ENCODE peak calls at places on chromosomes 16 and 17, in seven cellular contexts. One of them, this sample, is unnamed.

GRCh38 chr17:78113804-78114785 is 14.5 kb downstream of the TMC6 start:
- DNase-seq in right atrium auricular region: no peak
- DNase-seq in brain microvascular endothelial cell: no peak
- DNase-seq in WERI-Rb-1: no peak
- DNase-seq in HuH-7.5: no peak
- DNase-seq in T47D: no peak
- DNase-seq in nucleus accumbens: no peak
- DNase-seq in this sample: no peak

GRCh38 chr16:3578121-3578520 is 918 bp upstream of the NLRC3 start:
- DNase-seq in right atrium auricular region: no peak
- DNase-seq in brain microvascular endothelial cell: no peak
- DNase-seq in WERI-Rb-1: no peak
- DNase-seq in HuH-7.5: no peak
- DNase-seq in T47D: no peak
- DNase-seq in nucleus accumbens: no peak
- DNase-seq in this sample: no peak

GRCh38 chr17:27247071-27247957 is 46.6 kb upstream of the WSB1 start:
- DNase-seq in right atrium auricular region: peak
- DNase-seq in brain microvascular endothelial cell: peak
- DNase-seq in WERI-Rb-1: no peak
- DNase-seq in HuH-7.5: peak
- DNase-seq in T47D: peak
- DNase-seq in nucleus accumbens: no peak
- DNase-seq in this sample: no peak

GRCh38 chr16:1428511-1428910 is 2.4 kb upstream of the PERCC1 start:
- DNase-seq in right atrium auricular region: no peak
- DNase-seq in brain microvascular endothelial cell: no peak
- DNase-seq in WERI-Rb-1: no peak
- DNase-seq in HuH-7.5: peak
- DNase-seq in T47D: peak
- DNase-seq in nucleus accumbens: peak
- DNase-seq in this sample: no peak

GRCh38 chr17:22517716-22518115 is 825.4 kb downstream of the KCNJ18 start:
- DNase-seq in right atrium auricular region: no peak
- DNase-seq in brain microvascular endothelial cell: no peak
- DNase-seq in WERI-Rb-1: no peak
- DNase-seq in HuH-7.5: no peak
- DNase-seq in T47D: peak
- DNase-seq in nucleus accumbens: no peak
- DNase-seq in this sample: no peak

GRCh38 chr17:2878751-2879254 is 82.6 kb downstream of the RAP1GAP2 start:
- DNase-seq in right atrium auricular region: no peak
- DNase-seq in brain microvascular endothelial cell: no peak
- DNase-seq in WERI-Rb-1: no peak
- DNase-seq in HuH-7.5: no peak
- DNase-seq in T47D: no peak
- DNase-seq in nucleus accumbens: no peak
- DNase-seq in this sample: no peak

GRCh38 chr16:5653041-5653440 is 555.4 kb upstream of the EEF2KMT start:
- DNase-seq in right atrium auricular region: no peak
- DNase-seq in brain microvascular endothelial cell: no peak
- DNase-seq in WERI-Rb-1: no peak
- DNase-seq in HuH-7.5: no peak
- DNase-seq in T47D: no peak
- DNase-seq in nucleus accumbens: no peak
- DNase-seq in this sample: no peak

GRCh38 chr16:9302102-9302501 is 210.7 kb downstream of the HAPSTR1 start:
- DNase-seq in right atrium auricular region: no peak
- DNase-seq in brain microvascular endothelial cell: no peak
- DNase-seq in WERI-Rb-1: no peak
- DNase-seq in HuH-7.5: no peak
- DNase-seq in T47D: no peak
- DNase-seq in nucleus accumbens: no peak
- DNase-seq in this sample: no peak

GRCh38 chr16:81650982-81651562 is 128.0 kb upstream of the PLCG2 start:
- DNase-seq in right atrium auricular region: peak
- DNase-seq in brain microvascular endothelial cell: peak
- DNase-seq in WERI-Rb-1: no peak
- DNase-seq in HuH-7.5: no peak
- DNase-seq in T47D: no peak
- DNase-seq in nucleus accumbens: no peak
- DNase-seq in this sample: no peak

GRCh38 chr17:32498362-32498761 is 11.6 kb downstream of the CDK5R1 start:
- DNase-seq in right atrium auricular region: no peak
- DNase-seq in brain microvascular endothelial cell: no peak
- DNase-seq in WERI-Rb-1: no peak
- DNase-seq in HuH-7.5: no peak
- DNase-seq in T47D: peak
- DNase-seq in nucleus accumbens: no peak
- DNase-seq in this sample: no peak

GRCh38 chr16:89669755-89670154 is 12.1 kb downstream of the SPATA33 start:
- DNase-seq in right atrium auricular region: no peak
- DNase-seq in brain microvascular endothelial cell: no peak
- DNase-seq in WERI-Rb-1: no peak
- DNase-seq in HuH-7.5: no peak
- DNase-seq in T47D: no peak
- DNase-seq in nucleus accumbens: no peak
- DNase-seq in this sample: no peak

This sample was measured in T-helper 22 cell.